ENCODE peak calls at places on chromosomes 4 and X, in five cellular contexts. One of them, this sample, is unnamed.

GRCh38 chrX:67604979-67605703 is 61.3 kb downstream of the AR start:
- DNase-seq in A673: no peak
- DNase-seq in WTC11: no peak
- DNase-seq in Caco-2: no peak
- DNase-seq in mucosa of descending colon: no peak
- DNase-seq in this sample: no peak

GRCh38 chrX:106959897-106960296 is 39.7 kb downstream of the CLDN2 start:
- DNase-seq in WTC11: no peak
- DNase-seq in Caco-2: peak; percentile 38
- DNase-seq in A673: peak; percentile 31
- DNase-seq in mucosa of descending colon: no peak
- DNase-seq in this sample: peak; percentile 17

GRCh38 chrX:153862369-153863250 is 23.4 kb downstream of the L1CAM start:
- DNase-seq in A673: no peak
- DNase-seq in mucosa of descending colon: no peak
- DNase-seq in WTC11: no peak
- DNase-seq in Caco-2: no peak
- DNase-seq in this sample: no peak

GRCh38 chrX:86002076-86002896 is 45.1 kb downstream of the CHM start:
- DNase-seq in mucosa of descending colon: peak; percentile 66
- DNase-seq in A673: no peak
- DNase-seq in WTC11: peak; percentile 76
- DNase-seq in Caco-2: peak; percentile 77
- DNase-seq in this sample: peak; percentile 84

GRCh38 chr4:55819634-55820033 is at the start of gene EXOC1L:
- DNase-seq in Caco-2: no peak
- DNase-seq in A673: peak; percentile 18
- DNase-seq in WTC11: peak; percentile 84
- DNase-seq in mucosa of descending colon: no peak
- DNase-seq in this sample: no peak

GRCh38 chr4:70903282-70903603 is 1.1 kb downstream of the MOB1B start:
- DNase-seq in Caco-2: no peak
- DNase-seq in A673: no peak
- DNase-seq in WTC11: no peak
- DNase-seq in mucosa of descending colon: no peak
- DNase-seq in this sample: no peak

GRCh38 chr4:47373174-47373573 is 90.3 kb downstream of the COMMD8 start:
- DNase-seq in mucosa of descending colon: no peak
- DNase-seq in Caco-2: no peak
- DNase-seq in WTC11: no peak
- DNase-seq in A673: no peak
- DNase-seq in this sample: no peak

GRCh38 chrX:150165776-150166610 is 197.1 kb upstream of the MAMLD1 start:
- DNase-seq in mucosa of descending colon: no peak
- DNase-seq in Caco-2: no peak
- DNase-seq in A673: no peak
- DNase-seq in WTC11: no peak
- DNase-seq in this sample: no peak

GRCh38 chrX:138067415-138067814 is 501.5 kb downstream of the ZIC3 start:
- DNase-seq in A673: no peak
- DNase-seq in Caco-2: no peak
- DNase-seq in mucosa of descending colon: no peak
- DNase-seq in WTC11: no peak
- DNase-seq in this sample: no peak

GRCh38 chr4:171891038-171891437 is 77.8 kb downstream of the GALNTL6 start:
- DNase-seq in Caco-2: no peak
- DNase-seq in WTC11: no peak
- DNase-seq in A673: no peak
- DNase-seq in mucosa of descending colon: no peak
- DNase-seq in this sample: no peak
- TF ChIP-seq CTCF in Caco-2: no peak
- TF ChIP-seq CTCF in WTC11: no peak
- TF ChIP-seq CTCF in A673: no peak
- TF ChIP-seq CTCF in mucosa of descending colon: no peak
- TF ChIP-seq CTCF in this sample: no peak

DNA sequence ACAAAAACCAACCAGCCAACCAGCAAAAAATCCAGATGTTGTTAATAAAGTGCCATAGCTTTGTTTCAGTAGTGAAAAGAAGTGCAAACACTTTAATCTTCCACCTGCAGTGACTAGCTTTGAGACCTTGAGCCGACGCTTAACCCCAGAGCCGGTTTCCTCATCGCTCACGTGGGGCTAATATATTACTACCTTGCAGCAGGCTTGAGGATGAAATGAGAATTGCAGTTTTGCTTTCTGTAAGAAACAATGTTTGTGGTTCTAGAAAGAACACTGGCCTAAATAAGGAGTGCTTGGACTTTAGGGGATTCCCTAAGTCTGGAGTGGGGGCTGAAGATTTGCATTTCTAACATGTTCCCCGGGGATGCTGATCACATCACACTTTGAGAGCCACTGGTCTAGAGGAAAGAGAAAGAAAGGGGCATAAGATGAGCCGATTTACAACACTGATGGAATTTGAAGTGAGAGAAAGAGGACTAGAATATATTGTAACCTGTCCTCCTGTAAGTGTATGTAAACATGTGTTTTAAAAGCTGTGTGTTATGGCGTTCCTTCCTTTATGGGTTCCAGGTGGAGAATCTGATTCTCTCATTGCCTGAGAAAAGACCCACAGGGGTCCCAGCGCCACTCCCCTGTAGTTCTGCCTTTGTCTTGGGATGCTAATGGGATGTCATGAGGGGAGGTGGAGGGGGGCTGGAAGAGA is 1.4 kb downstream of the FGF2 start:
- DNase-seq in mucosa of descending colon: no peak
- DNase-seq in WTC11: peak; percentile 83
- DNase-seq in A673: peak; percentile 71
- DNase-seq in Caco-2: no peak
- DNase-seq in this sample: peak; percentile 18
- TF ChIP-seq CTCF in mucosa of descending colon: no peak
- TF ChIP-seq CTCF in WTC11: no peak
- TF ChIP-seq CTCF in A673: peak; percentile 19
- TF ChIP-seq CTCF in Caco-2: peak; percentile 11
- TF ChIP-seq CTCF in this sample: no peak

DNA sequence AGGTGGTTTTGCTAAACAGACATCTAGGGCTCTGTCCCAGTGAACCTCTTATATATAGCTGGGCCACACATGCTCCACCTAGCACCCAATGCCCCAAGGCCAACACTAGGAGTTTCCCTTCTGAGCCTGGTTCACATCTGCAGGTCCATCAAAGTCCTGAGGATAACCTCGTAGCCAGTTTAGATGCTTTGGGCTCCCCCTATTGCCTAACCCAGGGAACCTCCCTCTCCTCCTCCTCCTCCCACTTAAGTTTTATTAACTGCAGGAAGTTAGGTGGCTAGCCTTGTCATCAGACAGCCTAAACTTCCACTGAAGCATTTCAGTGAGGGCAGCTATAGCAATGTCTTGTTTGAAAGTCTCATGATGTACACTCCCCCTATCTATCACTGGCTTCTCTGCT is 88.0 kb downstream of the GUCY2F start:
- DNase-seq in mucosa of descending colon: no peak
- DNase-seq in Caco-2: peak; percentile 22
- DNase-seq in WTC11: peak; percentile 11
- DNase-seq in A673: peak; percentile 8
- DNase-seq in this sample: no peak
- TF ChIP-seq CTCF in mucosa of descending colon: no peak
- TF ChIP-seq CTCF in Caco-2: no peak
- TF ChIP-seq CTCF in WTC11: no peak
- TF ChIP-seq CTCF in A673: peak; percentile 29
- TF ChIP-seq CTCF in this sample: no peak

GRCh38 chr4:176967586-176967985 is 174.9 kb upstream of the VEGFC start:
- DNase-seq in A673: no peak
- DNase-seq in Caco-2: no peak
- DNase-seq in mucosa of descending colon: no peak
- DNase-seq in WTC11: no peak
- DNase-seq in this sample: no peak
- TF ChIP-seq CTCF in A673: no peak
- TF ChIP-seq CTCF in Caco-2: no peak
- TF ChIP-seq CTCF in mucosa of descending colon: no peak
- TF ChIP-seq CTCF in WTC11: no peak
- TF ChIP-seq CTCF in this sample: no peak

This sample was measured in Calu3.